ENCODE peak calls at places on chromosomes 6 and 20, in seven cellular contexts. J is IMR-90, C is neuronal stem cell, L is H9, E is mesenchymal stem cell, B is H1, D is trophoblast cell. I is an unnamed sample.

GRCh38 chr20:6766433-6766832 is 1.1 kb upstream of the BMP2 start:
- DNase-seq in E (no peak), B (no peak), L (no peak), J (no peak), D (no peak), C (no peak), I (no peak)

GRCh38 chr6:139820191-139820590 is 445.7 kb upstream of the CITED2 start:
- DNase-seq in L (no peak), C (no peak), E (peak), J (peak), D (no peak), B (no peak), I (no peak)

GRCh38 chr6:15365273-15365687 is 119.4 kb downstream of the JARID2 start:
- DNase-seq in E (peak), L (peak), B (no peak), D (peak), J (peak), C (peak), I (no peak)

GRCh38 chr6:115838763-115839401 is 221.8 kb downstream of the FRK start:
- DNase-seq in E (peak), C (no peak), L (peak), J (peak), D (no peak), B (peak), I (peak)

GRCh38 chr6:137631323-137631722 is 137.1 kb upstream of the OLIG3 start:
- DNase-seq in D (no peak), B (peak), J (no peak), C (no peak), E (no peak), L (no peak), I (peak)

GRCh38 chr6:150256618-150257272 is 112.1 kb upstream of the IYD start:
- DNase-seq in L (no peak), J (peak), C (no peak), B (no peak), D (peak), E (peak), I (peak)

GRCh38 chr20:59141818-59142581 is 21.6 kb upstream of the ZNF831 start:
- DNase-seq in B (no peak), E (no peak), J (peak), C (peak), D (no peak), L (no peak), I (peak)

GRCh38 chr6:42193491-42193894 is 1.3 kb downstream of the GUCA1B start:
- DNase-seq in L (peak), B (no peak), J (no peak), E (peak), D (no peak), C (no peak), I (peak)

GRCh38 chr6:13560651-13561044 is 13.8 kb upstream of the SIRT5 start:
- DNase-seq in E (no peak), C (no peak), D (no peak), L (no peak), B (no peak), J (no peak), I (peak)

GRCh38 chr6:89410231-89411018 is 1.6 kb downstream of the RRAGD start:
- DNase-seq in C (no peak), E (no peak), J (no peak), B (no peak), L (no peak), D (no peak), I (no peak)

GRCh38 chr20:8673116-8673515 is 395.8 kb upstream of the PLCB4 start:
- DNase-seq in C (no peak), J (no peak), L (no peak), E (no peak), D (no peak), B (no peak), I (no peak)

GRCh38 chr20:8675896-8676295 is 393.0 kb upstream of the PLCB4 start:
- DNase-seq in J (no peak), E (no peak), D (no peak), L (no peak), C (no peak), B (no peak), I (no peak)

DNA sequence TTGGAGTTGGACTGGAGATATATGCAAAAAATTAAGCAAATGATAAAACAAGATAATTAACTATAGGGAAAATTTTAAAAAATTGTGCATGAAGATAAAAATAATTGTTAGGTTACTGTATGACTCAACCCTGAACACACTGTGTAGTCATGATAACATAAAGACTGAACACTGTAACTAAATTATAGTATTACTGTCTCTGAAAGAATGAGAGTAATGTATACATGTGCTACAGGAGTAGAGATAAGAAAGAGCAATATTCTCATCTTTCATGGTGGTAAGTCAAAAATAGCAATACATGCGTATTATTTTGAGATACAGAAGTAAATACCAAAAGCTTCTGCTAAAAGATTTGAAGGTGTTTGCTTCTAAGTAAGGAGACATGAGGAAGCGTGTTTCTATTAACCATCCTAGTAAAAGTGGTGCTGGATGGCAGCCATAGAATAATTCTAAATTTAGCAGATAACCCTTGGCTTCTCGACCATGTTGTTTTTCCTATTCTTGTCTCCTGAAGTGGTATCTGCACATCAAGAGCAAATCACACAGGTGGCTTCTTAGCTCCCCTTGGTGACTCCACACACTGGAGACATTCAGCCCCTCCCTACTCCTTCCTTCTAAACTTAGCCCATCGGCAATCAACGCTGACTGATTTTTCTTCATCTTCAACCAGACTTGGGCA is 390.6 kb upstream of the PLCB4 start:
- DNase-seq in L (no peak), J (peak), B (no peak), C (no peak), E (no peak), D (peak), I (no peak)
- H3K18ac ChIP-seq in L (no peak), J (peak), B (no peak), C (no peak), E (no peak), D (no peak), I (no peak)

DNA sequence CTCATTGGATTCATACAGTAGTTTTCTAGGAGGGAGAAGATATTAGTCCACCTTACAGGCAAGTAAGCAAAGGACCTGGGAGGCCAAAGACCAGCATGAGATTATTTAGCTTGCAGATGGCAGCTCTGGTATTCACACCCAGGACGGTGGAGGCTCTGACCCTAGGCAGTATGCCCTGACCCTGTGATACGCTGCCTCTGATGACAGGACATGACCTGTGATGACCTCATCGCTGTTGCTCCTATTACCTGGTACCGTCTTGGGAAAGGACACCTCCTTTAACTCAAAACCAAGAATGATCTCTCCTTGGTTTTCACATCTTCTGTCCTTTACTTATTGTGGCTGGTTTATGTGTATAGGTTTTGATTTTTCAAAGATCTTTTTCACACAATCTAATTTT is 298.6 kb downstream of the CLIC5 start:
- DNase-seq in J (no peak), D (peak), E (no peak), C (no peak), L (no peak), B (no peak), I (peak)
- H2AK5ac ChIP-seq in J (peak), D (no peak), E (no peak), C (no peak), L (no peak), B (no peak), I (no peak)

DNA sequence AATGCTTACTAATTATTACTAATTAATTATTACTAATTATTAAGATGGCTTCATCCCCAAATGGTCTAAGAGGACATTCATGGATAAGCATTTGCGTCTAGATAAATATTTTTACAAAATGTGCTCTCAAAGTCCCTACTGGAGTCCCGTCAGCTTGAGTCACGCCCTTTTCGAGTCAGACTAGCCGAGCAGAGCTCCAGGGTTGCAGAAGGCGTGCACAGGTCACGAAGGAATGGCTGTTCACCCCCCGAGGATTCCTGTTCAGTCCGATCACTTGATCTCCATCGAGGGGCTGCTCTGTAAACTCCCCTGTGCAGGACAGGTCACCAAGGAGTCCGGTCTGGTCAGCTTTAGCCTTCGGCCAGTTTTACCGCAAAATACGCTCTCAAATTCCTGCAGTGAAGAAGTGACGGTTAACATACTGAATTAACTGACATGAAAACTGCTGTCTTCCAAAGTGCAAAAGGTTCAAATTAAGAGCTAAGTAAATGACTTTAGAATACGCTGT is 19.9 kb downstream of the TCFL5 start:
- DNase-seq in L (no peak), D (no peak), J (no peak), C (no peak), E (no peak), B (no peak), I (no peak)
- H2BK5ac ChIP-seq in L (no peak), D (no peak), J (no peak), C (no peak), E (no peak), B (no peak), I (no peak)

DNA sequence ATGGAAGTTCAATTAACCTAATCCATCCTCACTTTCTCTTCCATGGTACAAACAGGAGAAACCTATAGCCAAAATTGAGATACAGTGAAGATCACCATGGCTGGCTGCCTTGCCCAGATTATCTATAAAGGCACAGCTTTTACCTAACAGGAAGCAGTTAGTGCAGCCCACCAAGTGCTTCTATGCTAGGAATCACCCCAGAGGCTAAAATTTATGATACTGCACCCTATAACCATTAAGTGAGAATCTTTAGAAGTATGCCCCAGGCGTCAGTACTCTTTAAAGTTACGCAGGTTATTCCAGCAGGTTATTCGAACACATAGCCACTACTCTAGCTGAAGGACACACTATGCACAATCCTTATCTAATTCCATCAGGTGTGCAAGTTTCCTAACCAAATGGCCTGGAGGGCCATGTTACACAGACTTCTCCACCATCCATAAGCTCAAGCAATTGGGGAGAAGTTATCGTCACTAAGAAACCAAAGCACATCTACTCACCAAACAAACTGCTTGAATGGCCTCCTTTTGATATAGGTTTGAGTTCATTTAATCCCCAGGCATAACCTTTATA is 43.1 kb downstream of the MAN1A1 start:
- DNase-seq in E (no peak), J (no peak), B (no peak), L (no peak), D (peak), C (no peak), I (no peak)
- H3K18ac ChIP-seq in E (no peak), J (no peak), B (no peak), L (no peak), D (no peak), C (no peak), I (no peak)

GRCh38 chr20:33183292-33183691 is 15.3 kb downstream of the BPIFA2 start:
- DNase-seq in D (no peak), B (no peak), L (no peak), E (no peak), C (no peak), J (no peak), I (peak)

GRCh38 chr20:33191484-33191883 is 23.5 kb downstream of the BPIFA2 start:
- DNase-seq in J (no peak), B (no peak), C (no peak), E (no peak), D (no peak), L (no peak), I (no peak)

GRCh38 chr20:33188421-33188820 is 20.5 kb downstream of the BPIFA2 start:
- DNase-seq in L (no peak), C (no peak), B (no peak), J (no peak), D (peak), E (no peak), I (peak)

GRCh38 chr20:33191955-33192354 is 24.0 kb downstream of the BPIFA2 start:
- DNase-seq in B (no peak), C (no peak), E (no peak), J (no peak), D (no peak), L (no peak), I (no peak)

DNA sequence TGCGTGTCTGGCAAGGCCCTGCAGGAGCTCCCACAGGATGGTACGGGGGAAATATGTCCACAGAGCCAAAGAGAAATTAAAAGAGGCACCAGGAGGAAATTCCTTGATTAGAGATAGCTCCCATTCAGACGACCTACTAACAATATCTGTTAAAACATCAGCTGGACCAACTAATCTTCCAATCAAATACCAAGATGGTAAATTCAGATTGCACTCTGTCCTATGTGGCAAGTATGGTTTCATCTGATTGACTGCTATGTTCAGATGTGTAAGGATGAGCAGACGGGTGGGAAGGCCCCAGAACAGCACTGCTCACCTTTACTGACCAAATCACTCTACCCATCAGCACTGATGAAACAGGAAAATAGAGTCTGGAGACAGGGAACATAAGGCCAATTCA is 19.5 kb downstream of the BPIFA2 start:
- DNase-seq in D (peak), C (no peak), E (no peak), L (no peak), B (no peak), J (no peak), I (no peak)
- H2AK5ac ChIP-seq in D (no peak), C (no peak), E (no peak), L (no peak), B (no peak), J (no peak), I (no peak)

DNA sequence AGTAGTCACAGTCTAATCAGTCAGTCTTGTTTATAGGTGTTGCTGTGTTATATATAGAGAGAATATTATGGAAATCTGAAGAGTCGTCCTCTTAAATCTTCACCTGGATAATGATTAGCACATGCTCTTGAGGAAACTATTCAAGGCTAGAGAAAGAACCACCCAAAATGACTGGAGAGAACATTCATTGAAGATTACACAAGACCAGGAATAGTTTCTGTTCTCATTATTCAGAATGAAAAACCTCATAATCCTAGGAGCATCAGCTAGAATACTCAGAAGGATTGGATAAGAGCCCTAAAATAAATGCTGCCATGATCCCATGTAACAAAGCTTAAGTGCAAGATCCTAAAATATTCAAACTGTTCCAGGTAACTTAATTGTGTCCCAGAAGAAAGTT is 278.2 kb upstream of the PREP start:
- DNase-seq in B (no peak), C (no peak), J (no peak), D (no peak), L (no peak), E (no peak), I (no peak)
- H2BK5ac ChIP-seq in B (no peak), C (no peak), J (no peak), D (no peak), L (no peak), E (no peak), I (no peak)

DNA sequence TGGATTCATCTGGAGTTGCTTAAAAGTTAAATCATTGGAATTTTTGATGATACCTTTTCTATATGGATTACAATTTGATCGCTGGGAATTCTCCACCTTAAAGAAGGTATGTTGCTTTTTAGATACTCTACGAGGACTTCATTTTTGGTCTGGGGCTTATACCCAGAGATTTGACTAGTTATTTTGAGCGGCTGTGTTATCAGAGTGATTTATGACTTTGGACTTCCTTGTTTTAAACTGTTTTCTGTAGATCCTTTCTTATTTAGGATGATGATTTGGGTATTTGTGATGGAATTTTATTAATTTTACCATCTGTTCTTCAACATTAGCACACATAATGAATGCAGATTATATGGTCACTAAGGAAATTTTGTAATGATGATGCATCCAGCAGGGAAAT is 75.2 kb downstream of the SOX4 start:
- DNase-seq in C (no peak), E (no peak), B (no peak), D (no peak), J (no peak), L (no peak), I (no peak)
- H3K18ac ChIP-seq in C (no peak), E (no peak), B (no peak), D (no peak), J (no peak), L (no peak), I (no peak)

DNA sequence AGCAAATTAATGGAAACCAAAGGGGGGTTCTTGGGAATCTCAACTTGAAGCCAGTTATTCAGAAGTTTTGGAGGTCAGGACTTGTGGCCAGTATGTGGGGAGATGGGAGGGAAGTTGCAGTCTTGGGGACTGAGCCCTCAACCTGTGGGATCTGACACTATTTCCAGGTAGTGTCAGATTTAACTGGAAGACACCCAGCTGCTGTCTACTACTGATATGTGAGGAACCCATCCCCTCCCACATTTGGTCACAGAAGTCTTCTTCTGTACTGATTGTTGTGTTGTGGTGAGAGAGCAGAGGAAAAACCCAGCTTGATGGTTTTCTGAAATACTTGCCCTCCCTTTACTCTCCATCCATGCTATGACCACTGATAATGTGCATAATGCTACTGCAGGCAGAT is 134.0 kb downstream of the QRSL1 start:
- DNase-seq in D (no peak), J (no peak), E (no peak), L (no peak), C (no peak), B (no peak), I (no peak)
- H2AK5ac ChIP-seq in D (no peak), J (no peak), E (no peak), L (no peak), C (no peak), B (no peak), I (no peak)

GRCh38 chr6:145745861-145746260 is 10.5 kb upstream of the EPM2A start:
- DNase-seq in D (no peak), B (no peak), C (no peak), J (no peak), E (no peak), L (no peak), I (no peak)
- H2BK5ac ChIP-seq in D (no peak), B (no peak), C (no peak), J (no peak), E (no peak), L (no peak), I (no peak)